ENCODE peak calls at places on chromosomes 4 and X, in six cellular contexts. One of them, this sample, is unnamed.

GRCh38 chrX:109873576-109873975 is 129.3 kb upstream of the TMEM164 start:
- DNase-seq in colonic mucosa: no peak
- DNase-seq in stimulated activated CD4-positive, alpha-beta T cell treated with anti-CD3 and anti-CD28 coated beads, Interleukin-2, amount 100 ng/mL, for 48 hours: no peak
- DNase-seq in COR-L47: no peak
- DNase-seq in epithelial cell of proximal tubule: no peak
- DNase-seq in HT1080: no peak
- DNase-seq in this sample: no peak

GRCh38 chrX:39577976-39578962 is 519.5 kb downstream of the BCOR start:
- DNase-seq in colonic mucosa: peak
- DNase-seq in stimulated activated CD4-positive, alpha-beta T cell treated with anti-CD3 and anti-CD28 coated beads, Interleukin-2, amount 100 ng/mL, for 48 hours: peak
- DNase-seq in COR-L47: no peak
- DNase-seq in epithelial cell of proximal tubule: no peak
- DNase-seq in HT1080: no peak
- DNase-seq in this sample: no peak

GRCh38 chrX:11908371-11908770 is 150.3 kb downstream of the MSL3 start:
- DNase-seq in colonic mucosa: no peak
- DNase-seq in stimulated activated CD4-positive, alpha-beta T cell treated with anti-CD3 and anti-CD28 coated beads, Interleukin-2, amount 100 ng/mL, for 48 hours: peak
- DNase-seq in COR-L47: peak
- DNase-seq in epithelial cell of proximal tubule: no peak
- DNase-seq in HT1080: peak
- DNase-seq in this sample: peak

GRCh38 chr4:188988131-188988530 is 848.9 kb downstream of the TRIML1 start:
- DNase-seq in colonic mucosa: no peak
- DNase-seq in stimulated activated CD4-positive, alpha-beta T cell treated with anti-CD3 and anti-CD28 coated beads, Interleukin-2, amount 100 ng/mL, for 48 hours: no peak
- DNase-seq in COR-L47: no peak
- DNase-seq in epithelial cell of proximal tubule: no peak
- DNase-seq in HT1080: no peak
- DNase-seq in this sample: no peak

GRCh38 chrX:25561190-25561589 is 545.4 kb upstream of the ARX start:
- DNase-seq in colonic mucosa: no peak
- DNase-seq in stimulated activated CD4-positive, alpha-beta T cell treated with anti-CD3 and anti-CD28 coated beads, Interleukin-2, amount 100 ng/mL, for 48 hours: no peak
- DNase-seq in COR-L47: no peak
- DNase-seq in epithelial cell of proximal tubule: no peak
- DNase-seq in HT1080: no peak
- DNase-seq in this sample: no peak

GRCh38 chrX:25941559-25942250 is 196.4 kb upstream of the MAGEB18 start:
- DNase-seq in colonic mucosa: no peak
- DNase-seq in stimulated activated CD4-positive, alpha-beta T cell treated with anti-CD3 and anti-CD28 coated beads, Interleukin-2, amount 100 ng/mL, for 48 hours: no peak
- DNase-seq in COR-L47: peak
- DNase-seq in epithelial cell of proximal tubule: no peak
- DNase-seq in HT1080: peak
- DNase-seq in this sample: no peak

GRCh38 chrX:134572816-134573682 is 85.2 kb downstream of the PLAC1 start:
- DNase-seq in colonic mucosa: no peak
- DNase-seq in stimulated activated CD4-positive, alpha-beta T cell treated with anti-CD3 and anti-CD28 coated beads, Interleukin-2, amount 100 ng/mL, for 48 hours: no peak
- DNase-seq in COR-L47: no peak
- DNase-seq in epithelial cell of proximal tubule: no peak
- DNase-seq in HT1080: peak
- DNase-seq in this sample: no peak

GRCh38 chrX:39819921-39820849 is 277.6 kb downstream of the BCOR start:
- DNase-seq in colonic mucosa: no peak
- DNase-seq in stimulated activated CD4-positive, alpha-beta T cell treated with anti-CD3 and anti-CD28 coated beads, Interleukin-2, amount 100 ng/mL, for 48 hours: no peak
- DNase-seq in COR-L47: no peak
- DNase-seq in epithelial cell of proximal tubule: no peak
- DNase-seq in HT1080: no peak
- DNase-seq in this sample: no peak

GRCh38 chr4:185839770-185840169 is 27.8 kb upstream of the SORBS2 start:
- DNase-seq in colonic mucosa: no peak
- DNase-seq in stimulated activated CD4-positive, alpha-beta T cell treated with anti-CD3 and anti-CD28 coated beads, Interleukin-2, amount 100 ng/mL, for 48 hours: no peak
- DNase-seq in COR-L47: no peak
- DNase-seq in epithelial cell of proximal tubule: no peak
- DNase-seq in HT1080: no peak
- DNase-seq in this sample: peak

GRCh38 chr4:176387571-176387970 is 67.8 kb downstream of the SPCS3 start:
- DNase-seq in colonic mucosa: no peak
- DNase-seq in stimulated activated CD4-positive, alpha-beta T cell treated with anti-CD3 and anti-CD28 coated beads, Interleukin-2, amount 100 ng/mL, for 48 hours: no peak
- DNase-seq in COR-L47: peak
- DNase-seq in epithelial cell of proximal tubule: no peak
- DNase-seq in HT1080: no peak
- DNase-seq in this sample: no peak

GRCh38 chrX:48616575-48616974 is 19.3 kb downstream of the WDR13 start:
- DNase-seq in colonic mucosa: no peak
- DNase-seq in stimulated activated CD4-positive, alpha-beta T cell treated with anti-CD3 and anti-CD28 coated beads, Interleukin-2, amount 100 ng/mL, for 48 hours: no peak
- DNase-seq in COR-L47: no peak
- DNase-seq in epithelial cell of proximal tubule: no peak
- DNase-seq in HT1080: no peak
- DNase-seq in this sample: no peak

GRCh38 chrX:110280954-110281353 is 36.9 kb downstream of the AMMECR1 start:
- DNase-seq in colonic mucosa: no peak
- DNase-seq in stimulated activated CD4-positive, alpha-beta T cell treated with anti-CD3 and anti-CD28 coated beads, Interleukin-2, amount 100 ng/mL, for 48 hours: no peak
- DNase-seq in COR-L47: no peak
- DNase-seq in epithelial cell of proximal tubule: no peak
- DNase-seq in HT1080: no peak
- DNase-seq in this sample: peak

GRCh38 chrX:131977619-131978018 is 45.5 kb upstream of the STK26 start:
- DNase-seq in colonic mucosa: no peak
- DNase-seq in stimulated activated CD4-positive, alpha-beta T cell treated with anti-CD3 and anti-CD28 coated beads, Interleukin-2, amount 100 ng/mL, for 48 hours: no peak
- DNase-seq in COR-L47: no peak
- DNase-seq in epithelial cell of proximal tubule: no peak
- DNase-seq in HT1080: peak
- DNase-seq in this sample: no peak

GRCh38 chr4:88110826-88111225 is 47.6 kb downstream of the ABCG2 start:
- DNase-seq in colonic mucosa: no peak
- DNase-seq in stimulated activated CD4-positive, alpha-beta T cell treated with anti-CD3 and anti-CD28 coated beads, Interleukin-2, amount 100 ng/mL, for 48 hours: no peak
- DNase-seq in COR-L47: no peak
- DNase-seq in epithelial cell of proximal tubule: no peak
- DNase-seq in HT1080: no peak
- DNase-seq in this sample: no peak

GRCh38 chrX:10509397-10509796 is 111.0 kb downstream of the MID1 start:
- DNase-seq in colonic mucosa: no peak
- DNase-seq in stimulated activated CD4-positive, alpha-beta T cell treated with anti-CD3 and anti-CD28 coated beads, Interleukin-2, amount 100 ng/mL, for 48 hours: no peak
- DNase-seq in COR-L47: no peak
- DNase-seq in epithelial cell of proximal tubule: no peak
- DNase-seq in HT1080: no peak
- DNase-seq in this sample: no peak

GRCh38 chr4:137905930-137906329 is 336.2 kb downstream of the SLC7A11 start:
- DNase-seq in colonic mucosa: no peak
- DNase-seq in stimulated activated CD4-positive, alpha-beta T cell treated with anti-CD3 and anti-CD28 coated beads, Interleukin-2, amount 100 ng/mL, for 48 hours: no peak
- DNase-seq in COR-L47: no peak
- DNase-seq in epithelial cell of proximal tubule: no peak
- DNase-seq in HT1080: no peak
- DNase-seq in this sample: peak

GRCh38 chr4:39043697-39044363 is 11.6 kb upstream of the TMEM156 start:
- DNase-seq in colonic mucosa: no peak
- DNase-seq in stimulated activated CD4-positive, alpha-beta T cell treated with anti-CD3 and anti-CD28 coated beads, Interleukin-2, amount 100 ng/mL, for 48 hours: no peak
- DNase-seq in COR-L47: no peak
- DNase-seq in epithelial cell of proximal tubule: no peak
- DNase-seq in HT1080: peak
- DNase-seq in this sample: no peak

GRCh38 chr4:175092114-175092513 is 174.0 kb downstream of the ADAM29 start:
- DNase-seq in colonic mucosa: no peak
- DNase-seq in stimulated activated CD4-positive, alpha-beta T cell treated with anti-CD3 and anti-CD28 coated beads, Interleukin-2, amount 100 ng/mL, for 48 hours: no peak
- DNase-seq in COR-L47: no peak
- DNase-seq in epithelial cell of proximal tubule: no peak
- DNase-seq in HT1080: no peak
- DNase-seq in this sample: no peak

GRCh38 chr4:15118281-15118680 is 116.0 kb downstream of the CPEB2 start:
- DNase-seq in colonic mucosa: no peak
- DNase-seq in stimulated activated CD4-positive, alpha-beta T cell treated with anti-CD3 and anti-CD28 coated beads, Interleukin-2, amount 100 ng/mL, for 48 hours: no peak
- DNase-seq in COR-L47: no peak
- DNase-seq in epithelial cell of proximal tubule: no peak
- DNase-seq in HT1080: no peak
- DNase-seq in this sample: no peak

GRCh38 chr4:123110685-123111084 is 188.3 kb upstream of the NUDT6 start:
- DNase-seq in colonic mucosa: no peak
- DNase-seq in stimulated activated CD4-positive, alpha-beta T cell treated with anti-CD3 and anti-CD28 coated beads, Interleukin-2, amount 100 ng/mL, for 48 hours: no peak
- DNase-seq in COR-L47: no peak
- DNase-seq in epithelial cell of proximal tubule: no peak
- DNase-seq in HT1080: no peak
- DNase-seq in this sample: no peak

GRCh38 chr4:108730579-108730978 is 32.3 kb downstream of the ETNPPL start:
- DNase-seq in colonic mucosa: no peak
- DNase-seq in stimulated activated CD4-positive, alpha-beta T cell treated with anti-CD3 and anti-CD28 coated beads, Interleukin-2, amount 100 ng/mL, for 48 hours: no peak
- DNase-seq in COR-L47: no peak
- DNase-seq in epithelial cell of proximal tubule: no peak
- DNase-seq in HT1080: no peak
- DNase-seq in this sample: no peak

GRCh38 chrX:100720301-100720700 is 11.6 kb downstream of the SYTL4 start:
- DNase-seq in colonic mucosa: no peak
- DNase-seq in stimulated activated CD4-positive, alpha-beta T cell treated with anti-CD3 and anti-CD28 coated beads, Interleukin-2, amount 100 ng/mL, for 48 hours: no peak
- DNase-seq in COR-L47: no peak
- DNase-seq in epithelial cell of proximal tubule: no peak
- DNase-seq in HT1080: no peak
- DNase-seq in this sample: no peak

GRCh38 chr4:54440394-54441223 is 211.5 kb downstream of the PDGFRA start:
- DNase-seq in colonic mucosa: peak
- DNase-seq in stimulated activated CD4-positive, alpha-beta T cell treated with anti-CD3 and anti-CD28 coated beads, Interleukin-2, amount 100 ng/mL, for 48 hours: no peak
- DNase-seq in COR-L47: peak
- DNase-seq in epithelial cell of proximal tubule: no peak
- DNase-seq in HT1080: peak
- DNase-seq in this sample: peak

GRCh38 chr4:6884341-6884870 is 25.2 kb upstream of the TBC1D14 start:
- DNase-seq in colonic mucosa: no peak
- DNase-seq in stimulated activated CD4-positive, alpha-beta T cell treated with anti-CD3 and anti-CD28 coated beads, Interleukin-2, amount 100 ng/mL, for 48 hours: no peak
- DNase-seq in COR-L47: no peak
- DNase-seq in epithelial cell of proximal tubule: no peak
- DNase-seq in HT1080: no peak
- DNase-seq in this sample: no peak

GRCh38 chr4:38993683-38994082 is 38.5 kb downstream of the TMEM156 start:
- DNase-seq in colonic mucosa: no peak
- DNase-seq in stimulated activated CD4-positive, alpha-beta T cell treated with anti-CD3 and anti-CD28 coated beads, Interleukin-2, amount 100 ng/mL, for 48 hours: no peak
- DNase-seq in COR-L47: no peak
- DNase-seq in epithelial cell of proximal tubule: no peak
- DNase-seq in HT1080: no peak
- DNase-seq in this sample: no peak

GRCh38 chr4:164526916-164527315 is 227.0 kb upstream of the SMIM31 start:
- DNase-seq in colonic mucosa: no peak
- DNase-seq in stimulated activated CD4-positive, alpha-beta T cell treated with anti-CD3 and anti-CD28 coated beads, Interleukin-2, amount 100 ng/mL, for 48 hours: no peak
- DNase-seq in COR-L47: no peak
- DNase-seq in epithelial cell of proximal tubule: no peak
- DNase-seq in HT1080: no peak
- DNase-seq in this sample: no peak

GRCh38 chr4:54184581-54184980 is 44.5 kb upstream of the PDGFRA start:
- DNase-seq in colonic mucosa: no peak
- DNase-seq in stimulated activated CD4-positive, alpha-beta T cell treated with anti-CD3 and anti-CD28 coated beads, Interleukin-2, amount 100 ng/mL, for 48 hours: no peak
- DNase-seq in COR-L47: no peak
- DNase-seq in epithelial cell of proximal tubule: no peak
- DNase-seq in HT1080: no peak
- DNase-seq in this sample: no peak

GRCh38 chr4:2044542-2045517 is 14.3 kb upstream of the NAT8L start:
- DNase-seq in colonic mucosa: no peak
- DNase-seq in stimulated activated CD4-positive, alpha-beta T cell treated with anti-CD3 and anti-CD28 coated beads, Interleukin-2, amount 100 ng/mL, for 48 hours: no peak
- DNase-seq in COR-L47: no peak
- DNase-seq in epithelial cell of proximal tubule: no peak
- DNase-seq in HT1080: no peak
- DNase-seq in this sample: no peak

GRCh38 chr4:145047151-145047550 is 50.8 kb downstream of the ANAPC10 start:
- DNase-seq in colonic mucosa: no peak
- DNase-seq in stimulated activated CD4-positive, alpha-beta T cell treated with anti-CD3 and anti-CD28 coated beads, Interleukin-2, amount 100 ng/mL, for 48 hours: no peak
- DNase-seq in COR-L47: no peak
- DNase-seq in epithelial cell of proximal tubule: no peak
- DNase-seq in HT1080: no peak
- DNase-seq in this sample: no peak

GRCh38 chr4:47061435-47061834 is 30.1 kb downstream of the GABRB1 start:
- DNase-seq in colonic mucosa: no peak
- DNase-seq in stimulated activated CD4-positive, alpha-beta T cell treated with anti-CD3 and anti-CD28 coated beads, Interleukin-2, amount 100 ng/mL, for 48 hours: no peak
- DNase-seq in COR-L47: no peak
- DNase-seq in epithelial cell of proximal tubule: no peak
- DNase-seq in HT1080: peak
- DNase-seq in this sample: no peak

GRCh38 chr4:150579591-150580234 is 2.2 kb upstream of the MAB21L2 start:
- DNase-seq in colonic mucosa: no peak
- DNase-seq in stimulated activated CD4-positive, alpha-beta T cell treated with anti-CD3 and anti-CD28 coated beads, Interleukin-2, amount 100 ng/mL, for 48 hours: no peak
- DNase-seq in COR-L47: no peak
- DNase-seq in epithelial cell of proximal tubule: no peak
- DNase-seq in HT1080: no peak
- DNase-seq in this sample: peak

GRCh38 chr4:90030953-90031352 is 96.2 kb upstream of the CCSER1 start:
- DNase-seq in colonic mucosa: no peak
- DNase-seq in stimulated activated CD4-positive, alpha-beta T cell treated with anti-CD3 and anti-CD28 coated beads, Interleukin-2, amount 100 ng/mL, for 48 hours: no peak
- DNase-seq in COR-L47: no peak
- DNase-seq in epithelial cell of proximal tubule: no peak
- DNase-seq in HT1080: peak
- DNase-seq in this sample: no peak